ENCODE peak calls at places on chromosomes 3 and 15, in six cellular contexts. S is activated CD8-positive, alpha-beta memory T cell treated with anti-CD3 and anti-CD28 coated beads for 24 hours; P is fibroblast of pulmonary artery; J is caudate nucleus; Q is PC-9; N is NCI-H526. L is an unnamed sample.

GRCh38 chr3:39753361-39753760 is 56.0 kb upstream of the MYRIP start:
- DNase-seq in Q (no peak), S (no peak), P (no peak), J (no peak), N (peak), L (no peak)

GRCh38 chr15:52735231-52736089 is 54.7 kb downstream of the ONECUT1 start:
- DNase-seq in Q (peak), J (no peak), N (peak), P (peak), S (peak), L (peak)

GRCh38 chr15:66294157-66294931 is 976 bp downstream of the DIS3L start:
- DNase-seq in S (no peak), Q (peak), J (no peak), P (peak), N (peak), L (no peak)

GRCh38 chr3:35544976-35545375 is 94.3 kb upstream of the ARPP21 start:
- DNase-seq in N (no peak), J (no peak), Q (no peak), S (no peak), P (no peak), L (no peak)

GRCh38 chr15:79315623-79316328 is 4.9 kb downstream of the TMED3 start:
- DNase-seq in S (no peak), J (no peak), P (no peak), Q (no peak), N (no peak), L (no peak)

GRCh38 chr15:35540885-35541284 is 5.1 kb downstream of the DPH6 start:
- DNase-seq in N (no peak), P (peak), S (no peak), J (no peak), Q (no peak), L (no peak)

GRCh38 chr3:4819294-4819693 is 159.9 kb upstream of the BHLHE40 start:
- DNase-seq in J (no peak), P (no peak), Q (no peak), S (no peak), N (no peak), L (no peak)

GRCh38 chr15:53208759-53209158 is 418.6 kb upstream of the ONECUT1 start:
- DNase-seq in P (no peak), Q (no peak), J (no peak), S (no peak), N (no peak), L (no peak)

GRCh38 chr15:26628879-26629529 is 143.9 kb downstream of the GABRB3 start:
- DNase-seq in S (no peak), N (no peak), P (peak), Q (peak), J (peak), L (peak)

GRCh38 chr3:71195492-71195891 is 388.0 kb downstream of the FOXP1 start:
- DNase-seq in N (peak), Q (peak), P (peak), J (no peak), S (no peak), L (no peak)

GRCh38 chr15:96626936-96627577 is 296.6 kb downstream of the NR2F2 start:
- DNase-seq in Q (no peak), N (no peak), S (no peak), J (no peak), P (no peak), L (no peak)

GRCh38 chr3:8778475-8778874 is 9.1 kb upstream of the OXTR start:
- DNase-seq in P (no peak), J (no peak), S (no peak), N (no peak), Q (no peak), L (no peak)

GRCh38 chr15:67090297-67091072 is 25.1 kb downstream of the SMAD3 start:
- DNase-seq in N (no peak), S (no peak), J (no peak), Q (no peak), P (no peak), L (no peak)

GRCh38 chr3:136141891-136142290 is 54.2 kb downstream of the MSL2 start:
- DNase-seq in N (no peak), Q (no peak), J (no peak), S (no peak), P (no peak), L (no peak)

GRCh38 chr15:92623435-92623834 is 32.1 kb downstream of the FAM174B start:
- DNase-seq in J (no peak), N (peak), Q (no peak), P (no peak), S (no peak), L (no peak)

GRCh38 chr3:17431004-17431403 is 311.4 kb downstream of the TBC1D5 start:
- DNase-seq in J (no peak), N (peak), Q (no peak), P (peak), S (no peak), L (no peak)

GRCh38 chr3:18740631-18741583 is 315.8 kb upstream of the SATB1 start:
- DNase-seq in J (no peak), N (no peak), P (no peak), Q (no peak), S (peak), L (no peak)

GRCh38 chr3:44055951-44056350 is 185.7 kb upstream of the TOPAZ1 start:
- DNase-seq in S (no peak), Q (no peak), N (no peak), P (no peak), J (no peak), L (no peak)

GRCh38 chr3:124882749-124883148 is 4.4 kb downstream of the ITGB5 start:
- DNase-seq in P (no peak), J (no peak), Q (no peak), N (no peak), S (no peak), L (no peak)

GRCh38 chr15:34335176-34335575 is 2.4 kb downstream of the SLC12A6 start:
- DNase-seq in P (peak), J (no peak), Q (no peak), S (no peak), N (no peak), L (no peak)

GRCh38 chr3:17140670-17141505 is 256.1 kb downstream of the PLCL2 start:
- DNase-seq in N (peak), S (no peak), Q (no peak), J (no peak), P (no peak), L (no peak)

L was measured in left lobe of liver.